ENCODE peak calls at places on chromosomes 7 and 10, in five cellular contexts. L, R, K, S and Q are unnamed samples.

GRCh38 chr10:104824378-104825006 is 183.4 kb downstream of the SORCS3 start:
- DNase-seq in L (no peak), R (no peak), K (peak; percentile 26), S (no peak), Q (no peak)

GRCh38 chr7:234041-234711 is 41.8 kb downstream of the FAM20C start:
- DNase-seq in L (no peak), R (no peak), K (peak; percentile 30), S (no peak), Q (no peak)

GRCh38 chr10:73802276-73802991 is 9.0 kb downstream of the NDST2 start:
- DNase-seq in L (no peak), R (no peak), K (peak; percentile 40), S (no peak), Q (no peak)

GRCh38 chr7:56083150-56083785 is 9.5 kb downstream of the PHKG1 start:
- DNase-seq in L (peak; percentile 92), R (no peak), K (no peak), S (no peak), Q (no peak)

GRCh38 chr7:158606111-158606510 is 18.5 kb upstream of the PTPRN2 start:
- DNase-seq in L (no peak), R (no peak), K (no peak), S (no peak), Q (no peak)

GRCh38 chr7:77727936-77728701 is 31.9 kb downstream of the RSBN1L start:
- DNase-seq in L (peak; percentile 51), R (peak; percentile 15), K (no peak), S (no peak), Q (no peak)

GRCh38 chr10:90462761-90463160 is 395.1 kb downstream of the HTR7 start:
- DNase-seq in L (no peak), R (no peak), K (no peak), S (no peak), Q (no peak)

GRCh38 chr7:30070052-30070451 is 41.8 kb downstream of the PLEKHA8 start:
- DNase-seq in L (no peak), R (no peak), K (no peak), S (no peak), Q (no peak)

GRCh38 chr7:34657632-34658268 is at the start of gene NPSR1:
- DNase-seq in L (no peak), R (no peak), K (no peak), S (no peak), Q (no peak)

GRCh38 chr7:148815612-148816011 is 68.5 kb downstream of the EZH2 start:
- DNase-seq in L (no peak), R (no peak), K (no peak), S (no peak), Q (no peak)

GRCh38 chr7:112995091-112995824 is 91.4 kb downstream of the GPR85 start:
- DNase-seq in L (no peak), R (no peak), K (no peak), S (no peak), Q (no peak)

GRCh38 chr7:12649348-12649747 is 38.1 kb upstream of the ARL4A start:
- DNase-seq in L (no peak), R (no peak), K (no peak), S (no peak), Q (no peak)

GRCh38 chr7:98073047-98073446 is 33.6 kb upstream of the LMTK2 start:
- DNase-seq in L (no peak), R (no peak), K (no peak), S (no peak), Q (no peak)

GRCh38 chr7:12557282-12557681 is 13.2 kb upstream of the SCIN start:
- DNase-seq in L (no peak), R (no peak), K (no peak), S (no peak), Q (no peak)

GRCh38 chr7:20164420-20165145 is 52.6 kb downstream of the MACC1 start:
- DNase-seq in L (no peak), R (no peak), K (no peak), S (no peak), Q (no peak)

GRCh38 chr7:106891545-106892410 is 26.7 kb downstream of the PIK3CG start:
- DNase-seq in L (no peak), R (no peak), K (no peak), S (no peak), Q (no peak)

GRCh38 chr10:111360260-111360925 is 283.6 kb downstream of the ADRA2A start:
- DNase-seq in L (peak; percentile 45), R (peak; percentile 69), K (peak; percentile 51), S (peak; percentile 24), Q (no peak)

GRCh38 chr7:6117533-6117932 is 86.4 kb downstream of the ANKRD61 start:
- DNase-seq in L (no peak), R (no peak), K (no peak), S (no peak), Q (no peak)

GRCh38 chr10:109205929-109206585 is 717.3 kb downstream of the XPNPEP1 start:
- DNase-seq in L (no peak), R (no peak), K (no peak), S (no peak), Q (no peak)

GRCh38 chr7:72182036-72182435 is 230.1 kb downstream of the CALN1 start:
- DNase-seq in L (no peak), R (no peak), K (no peak), S (no peak), Q (no peak)

GRCh38 chr10:8416192-8416701 is 361.8 kb downstream of the GATA3 start:
- DNase-seq in L (no peak), R (no peak), K (no peak), S (no peak), Q (no peak)

DNA sequence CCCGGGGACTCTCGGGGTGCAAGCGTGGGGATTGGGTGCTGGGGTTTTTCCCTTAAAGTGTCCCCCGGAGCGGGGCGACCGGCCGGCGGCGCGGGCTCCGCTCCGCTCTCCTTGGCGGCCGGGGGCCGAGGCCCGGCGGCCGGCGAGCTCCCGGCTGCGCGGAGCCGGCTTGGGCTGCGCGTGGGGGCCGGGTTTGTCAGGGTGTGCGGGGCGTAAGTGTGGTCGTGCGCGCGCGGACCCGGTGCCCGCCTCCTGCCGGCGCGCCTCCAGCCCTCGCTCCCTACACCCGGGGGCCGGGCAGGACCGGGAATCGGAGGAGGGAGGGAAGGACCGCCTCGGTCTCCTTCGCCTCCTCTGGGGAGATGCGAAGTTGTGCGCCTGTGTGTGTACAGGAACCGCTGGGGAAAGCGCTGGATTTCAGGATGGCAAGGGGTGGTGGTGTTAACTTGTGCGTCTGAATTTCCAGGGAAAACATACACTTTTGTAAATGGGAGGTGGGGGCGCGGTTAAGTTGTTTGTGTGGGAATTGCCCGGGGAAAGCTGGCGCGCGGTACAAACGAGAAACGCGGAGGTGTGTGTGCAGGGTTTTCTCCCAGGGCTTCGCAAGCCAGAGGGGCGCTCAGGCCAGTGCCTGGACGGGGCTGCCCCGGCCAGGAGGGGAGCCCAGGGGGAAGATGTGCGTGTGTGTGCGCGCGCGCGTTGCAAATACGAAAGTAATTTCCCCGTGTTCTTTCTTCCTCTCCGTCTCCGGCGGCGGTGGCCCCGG is 742 bp downstream of the ZMIZ1 start:
- DNase-seq in L (peak; percentile 73), R (no peak), K (peak; percentile 61), S (peak; percentile 46), Q (no peak)
- H3K4me1 ChIP-seq in L (peaks cover 17% of the 10 kb centered on the region), R (peaks cover 56% of the 10 kb centered on the region), K (peaks cover 64% of the 10 kb centered on the region), S (peaks cover 27% of the 10 kb centered on the region), Q (peaks cover 42% of the 10 kb centered on the region)

GRCh38 chr7:22231141-22231540 is 125.8 kb downstream of the RAPGEF5 start:
- DNase-seq in L (no peak), R (no peak), K (no peak), S (no peak), Q (no peak)
- TF ChIP-seq POLR2AphosphoS5 in L (no peak), R (no peak), K (no peak), S (no peak), Q (no peak)

GRCh38 chr7:140235114-140235513 is 58.3 kb upstream of the KDM7A start:
- DNase-seq in L (no peak), R (no peak), K (no peak), S (no peak), Q (no peak)
- H3K4me1 ChIP-seq in L (no peaks in the 10 kb centered on the region), R (peaks cover 73% of the 10 kb centered on the region), K (peaks cover 40% of the 10 kb centered on the region), S (no peaks in the 10 kb centered on the region), Q (peaks cover 28% of the 10 kb centered on the region)

DNA sequence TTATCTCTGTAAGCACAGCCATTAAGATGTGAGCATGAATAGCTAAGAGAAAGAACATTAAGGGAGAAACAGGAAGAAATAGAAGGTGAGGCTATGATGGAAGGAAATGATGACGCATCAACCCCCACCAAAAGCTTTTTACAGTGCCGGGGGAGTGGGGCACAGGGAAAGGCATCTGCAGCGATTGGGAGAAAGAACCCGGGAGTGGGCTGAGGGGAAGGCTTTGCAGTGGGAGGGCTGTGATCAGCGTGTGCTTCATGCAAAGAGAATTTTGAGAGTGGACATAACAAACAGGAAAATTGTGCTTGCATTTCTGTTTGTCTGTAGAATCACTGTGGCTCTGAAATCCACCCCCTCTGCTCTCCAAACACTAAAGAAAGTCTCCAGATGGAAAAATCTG is 250.8 kb downstream of the KCNMA1 start:
- DNase-seq in L (no peak), R (no peak), K (no peak), S (no peak), Q (no peak)
- TF ChIP-seq POLR2AphosphoS5 in L (no peak), R (no peak), K (no peak), S (no peak), Q (no peak)

GRCh38 chr7:70585071-70585470 is 546.9 kb upstream of the GALNT17 start:
- DNase-seq in L (peak; percentile 66), R (no peak), K (no peak), S (no peak), Q (no peak)
- H3K4me1 ChIP-seq in L (no peaks in the 10 kb centered on the region), R (peaks cover 11% of the 10 kb centered on the region), K (peaks cover 44% of the 10 kb centered on the region), S (peaks cover 10% of the 10 kb centered on the region), Q (no peaks in the 10 kb centered on the region)

GRCh38 chr10:13347235-13348156 is 597 bp downstream of the SEPHS1 start:
- DNase-seq in L (peak; percentile 92), R (peak; percentile 46), K (peak; percentile 85), S (peak; percentile 57), Q (no peak)

GRCh38 chr10:13348216-13349017 is at the start of gene SEPHS1:
- DNase-seq in L (peak; percentile 97), R (peak; percentile 75), K (peak; percentile 71), S (peak; percentile 22), Q (no peak)

GRCh38 chr10:13351340-13351915 is 3.3 kb upstream of the SEPHS1 start:
- DNase-seq in L (no peak), R (no peak), K (no peak), S (no peak), Q (no peak)

GRCh38 chr10:13352519-13352918 is 4.4 kb upstream of the SEPHS1 start:
- DNase-seq in L (no peak), R (peak; percentile 26), K (no peak), S (no peak), Q (no peak)

DNA sequence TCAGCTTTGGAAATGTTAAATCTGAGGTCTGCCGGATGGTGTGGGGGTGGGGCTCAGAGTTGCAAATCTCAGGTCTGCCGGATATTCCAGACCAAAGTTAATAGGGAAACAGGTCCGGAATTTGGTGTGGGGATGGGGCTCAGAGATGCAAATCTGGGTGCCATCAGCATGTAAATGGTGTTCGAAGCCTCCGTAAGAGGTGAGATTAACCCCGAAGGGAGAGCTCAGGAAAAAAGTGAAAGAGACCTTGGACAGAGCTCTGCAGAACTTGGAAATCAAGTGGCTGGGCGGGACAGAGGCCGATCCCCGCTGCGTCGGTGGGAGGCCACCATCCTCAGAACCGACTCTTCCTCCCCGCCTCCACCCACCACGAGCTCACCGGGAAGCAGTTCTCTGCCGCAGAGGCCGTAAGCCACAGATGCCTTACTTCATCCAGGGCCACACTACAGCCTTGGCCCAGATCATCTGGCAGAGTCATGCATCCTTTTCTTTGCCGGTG is 1.7 kb upstream of the SEPHS1 start:
- DNase-seq in L (peak; percentile 39), R (no peak), K (peak; percentile 37), S (peak; percentile 42), Q (no peak)
- TF ChIP-seq POLR2AphosphoS5 in L (no peak), R (no peak), K (no peak), S (no peak), Q (peak; percentile 20)

GRCh38 chr7:134646425-134647305 is at the start of gene BPGM:
- DNase-seq in L (peak; percentile 94), R (peak; percentile 99), K (peak; percentile 98), S (peak; percentile 98), Q (peak; percentile 98)
- H3K4me1 ChIP-seq in L (peaks cover 15% of the 10 kb centered on the region), R (peaks cover 13% of the 10 kb centered on the region), K (peaks cover 29% of the 10 kb centered on the region), S (no peaks in the 10 kb centered on the region), Q (peaks cover 26% of the 10 kb centered on the region)